ENCODE peak calls at places on chromosomes 12 and 14, in nine cellular contexts. X is Panc1, Q is SK-N-SH, I is K562, N is HL-60, A is A549, P is HCT116, B is HepG2, O is GM12878. E is an unnamed sample.

GRCh38 chr12:8887285-8887715 is 27.0 kb upstream of the PHC1 start:
- DNase-seq in I (peak), N (no peak), Q (no peak), O (no peak), X (no peak), A (no peak), B (no peak), P (no peak), E (no peak)

GRCh38 chr14:93430889-93431670 is at the start of gene UNC79:
- DNase-seq in P (no peak), N (no peak), Q (peak), B (no peak), O (no peak), A (no peak), X (no peak), I (peak), E (peak)

GRCh38 chr12:70379856-70380255 is 13.8 kb downstream of the KCNMB4 start:
- DNase-seq in B (no peak), P (no peak), I (no peak), X (no peak), Q (no peak), O (no peak), N (no peak), A (no peak), E (no peak)

GRCh38 chr14:30195946-30196345 is 268.3 kb upstream of the PRKD1 start:
- DNase-seq in O (no peak), P (no peak), N (no peak), A (no peak), Q (no peak), B (no peak), X (no peak), I (no peak), E (peak)

GRCh38 chr14:53956427-53957201 is at the start of gene BMP4:
- DNase-seq in B (peak), A (peak), X (no peak), Q (peak), P (peak), N (no peak), O (no peak), I (peak), E (peak)

GRCh38 chr12:69901141-69901900 is 76.3 kb downstream of the MYRFL start:
- DNase-seq in I (no peak), O (no peak), Q (no peak), B (no peak), P (no peak), N (no peak), A (no peak), X (no peak), E (no peak)

GRCh38 chr14:54058501-54058900 is 101.9 kb upstream of the BMP4 start:
- DNase-seq in B (no peak), A (no peak), I (no peak), O (no peak), Q (no peak), N (no peak), P (no peak), X (no peak), E (no peak)

GRCh38 chr14:52992236-52992635 is 41.4 kb upstream of the FERMT2 start:
- DNase-seq in B (no peak), O (no peak), I (no peak), Q (no peak), A (no peak), X (no peak), P (no peak), N (no peak), E (no peak)

GRCh38 chr14:34297786-34298520 is 164.1 kb downstream of the SPTSSA start:
- DNase-seq in X (no peak), B (peak), Q (no peak), O (no peak), A (peak), P (no peak), N (no peak), I (no peak), E (no peak)

GRCh38 chr12:113561381-113561780 is 89.7 kb upstream of the LHX5 start:
- DNase-seq in Q (no peak), X (no peak), A (no peak), P (no peak), O (no peak), N (no peak), B (no peak), I (no peak), E (no peak)

GRCh38 chr12:31835276-31835882 is 106.6 kb upstream of the AMN1 start:
- DNase-seq in O (no peak), X (no peak), B (peak), Q (no peak), A (peak), N (no peak), P (no peak), I (no peak), E (no peak)

GRCh38 chr12:29782821-29783772 is 645 bp downstream of the TMTC1 start:
- DNase-seq in N (no peak), B (no peak), I (no peak), O (no peak), P (no peak), Q (peak), A (no peak), X (no peak), E (peak)

GRCh38 chr14:65637780-65638179 is 225.2 kb downstream of the FUT8 start:
- DNase-seq in A (no peak), Q (no peak), I (no peak), O (peak), X (no peak), B (no peak), N (no peak), P (no peak), E (no peak)

GRCh38 chr12:43914391-43914790 is 78.5 kb downstream of the TMEM117 start:
- DNase-seq in N (no peak), P (no peak), I (no peak), O (no peak), X (no peak), A (no peak), B (no peak), Q (no peak), E (peak)

GRCh38 chr12:14941369-14941768 is 3.0 kb upstream of the ERP27 start:
- DNase-seq in X (no peak), A (no peak), O (no peak), P (no peak), B (no peak), Q (no peak), N (no peak), I (no peak), E (no peak)

GRCh38 chr12:105084251-105085250 is at the start of gene ALDH1L2:
- DNase-seq in O (no peak), A (peak), X (no peak), Q (peak), N (peak), P (peak), I (peak), B (peak), E (peak)

GRCh38 chr12:6226002-6226700 is 26.0 kb downstream of the CD9 start:
- DNase-seq in P (no peak), I (no peak), A (no peak), Q (no peak), N (peak), B (peak), O (no peak), X (no peak), E (no peak)

GRCh38 chr14:36973806-36974442 is 198.5 kb downstream of the SLC25A21 start:
- DNase-seq in X (peak), P (no peak), I (no peak), Q (no peak), N (no peak), A (peak), O (no peak), B (no peak), E (no peak)

GRCh38 chr12:46131729-46132128 is 137.1 kb downstream of the SLC38A1 start:
- DNase-seq in I (no peak), P (peak), A (peak), X (no peak), B (no peak), N (no peak), Q (no peak), O (no peak), E (peak)

GRCh38 chr12:120529641-120530314 is 820 bp upstream of the COQ5 start:
- DNase-seq in X (no peak), A (peak), P (peak), O (no peak), B (peak), Q (peak), I (no peak), N (no peak), E (peak)

GRCh38 chr12:110067531-110067930 is 19.2 kb upstream of the C12orf76 start:
- DNase-seq in X (no peak), I (peak), P (no peak), Q (no peak), B (no peak), O (no peak), N (no peak), A (peak), E (no peak)

GRCh38 chr12:104866286-104866685 is 91.8 kb downstream of the SLC41A2 start:
- DNase-seq in B (no peak), Q (no peak), X (no peak), N (no peak), I (no peak), A (no peak), P (no peak), O (no peak), E (no peak)

GRCh38 chr12:104049278-104050257 is at the start of gene GLT8D2:
- DNase-seq in N (no peak), O (no peak), I (no peak), P (no peak), A (no peak), X (no peak), Q (peak), B (no peak), E (peak)

GRCh38 chr14:104441275-104442106 is 138.1 kb upstream of the C14orf180 start:
- DNase-seq in N (no peak), I (no peak), B (no peak), Q (peak), A (no peak), O (no peak), P (no peak), X (no peak), E (no peak)

GRCh38 chr14:100778951-100779690 is 46.8 kb upstream of the MEG3 start:
- DNase-seq in X (no peak), P (no peak), B (no peak), Q (no peak), O (no peak), A (no peak), I (no peak), N (no peak), E (no peak)

GRCh38 chr14:94046696-94047250 is 20.6 kb downstream of the OTUB2 start:
- DNase-seq in O (no peak), A (no peak), X (no peak), I (no peak), P (no peak), B (no peak), Q (no peak), N (no peak), E (no peak)

GRCh38 chr12:132158677-132159554 is 14.7 kb downstream of the NOC4L start:
- DNase-seq in I (no peak), B (no peak), Q (no peak), X (no peak), N (no peak), P (no peak), A (no peak), O (no peak), E (no peak)

GRCh38 chr12:41680155-41680554 is 464.5 kb downstream of the GXYLT1 start:
- DNase-seq in I (no peak), O (no peak), B (no peak), Q (peak), A (no peak), P (no peak), X (no peak), N (no peak), E (no peak)

GRCh38 chr12:48028541-48029400 is 24.5 kb upstream of the COL2A1 start:
- DNase-seq in P (no peak), X (no peak), B (no peak), Q (no peak), N (no peak), A (no peak), I (no peak), O (no peak), E (no peak)

GRCh38 chr12:113422030-113422900 is at the start of gene SDSL:
- DNase-seq in I (peak), P (peak), X (peak), A (peak), Q (peak), B (peak), O (peak), N (peak), E (peak)

GRCh38 chr12:52580496-52580895 is 6.9 kb upstream of the KRT74 start:
- DNase-seq in I (no peak), P (no peak), B (no peak), X (no peak), N (no peak), Q (no peak), O (no peak), A (no peak), E (no peak)

GRCh38 chr12:128797119-128798118 is 26.3 kb downstream of the SLC15A4 start:
- DNase-seq in O (no peak), X (no peak), I (no peak), N (no peak), A (no peak), B (no peak), P (no peak), Q (no peak), E (no peak)

GRCh38 chr12:132544498-132544897 is 54.5 kb downstream of the FBRSL1 start:
- DNase-seq in P (no peak), Q (no peak), B (no peak), N (no peak), O (no peak), A (no peak), X (no peak), I (no peak), E (no peak)

GRCh38 chr12:100706029-100706428 is 88.5 kb upstream of the ANO4 start:
- DNase-seq in I (no peak), P (peak), Q (no peak), O (no peak), N (no peak), X (no peak), A (peak), B (no peak), E (no peak)

GRCh38 chr12:120290541-120291312 is 976 bp downstream of the RNU4-2 start:
- DNase-seq in B (peak), I (peak), P (no peak), Q (no peak), A (peak), X (peak), O (no peak), N (peak), E (peak)

GRCh38 chr12:93601591-93601990 is 29.1 kb downstream of the SOCS2 start:
- DNase-seq in O (no peak), X (no peak), A (no peak), P (no peak), B (no peak), Q (no peak), N (no peak), I (no peak), E (no peak)
- TF ChIP-seq REST in O (no peak), X (no peak), A (no peak), P (no peak), B (no peak), Q (no peak), N (no peak), I (no peak), E (no peak)

DNA sequence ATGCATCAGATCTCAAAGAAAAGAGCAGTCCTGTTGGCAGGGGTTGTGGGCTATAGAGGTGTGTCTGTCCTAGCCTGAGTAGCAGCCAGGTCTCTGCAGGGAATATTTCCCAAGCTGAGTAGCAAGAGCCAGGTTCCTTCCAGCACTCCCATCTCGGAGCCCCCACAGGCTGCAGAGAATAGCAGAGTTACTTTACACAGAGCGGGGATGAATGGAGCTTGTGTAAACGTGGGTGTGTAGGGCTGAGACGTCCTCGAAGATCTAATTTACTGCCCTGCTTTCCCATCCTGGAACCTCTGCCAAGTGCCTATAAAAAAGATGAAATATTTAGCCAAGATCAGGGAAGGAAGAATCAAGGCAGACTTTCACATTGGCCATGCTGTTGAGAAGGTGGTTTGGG is 156.6 kb downstream of the TSPAN9 start:
- DNase-seq in Q (no peak), O (no peak), A (no peak), I (no peak), B (no peak), N (no peak), X (no peak), P (no peak), E (no peak)
- TF ChIP-seq REST in Q (no peak), O (no peak), A (no peak), I (no peak), B (no peak), N (no peak), X (no peak), P (no peak), E (no peak)

GRCh38 chr14:99507860-99508640 is 26.8 kb downstream of the CCNK start:
- DNase-seq in P (no peak), O (no peak), A (no peak), B (no peak), I (no peak), Q (no peak), X (no peak), N (no peak), E (no peak)

GRCh38 chr14:99511421-99512109 is 30.4 kb downstream of the CCNK start:
- DNase-seq in Q (peak), N (no peak), A (no peak), P (no peak), X (no peak), I (no peak), O (no peak), B (no peak), E (no peak)

GRCh38 chr14:99510556-99511139 is 29.4 kb downstream of the CCNK start:
- DNase-seq in N (no peak), B (no peak), I (no peak), A (no peak), Q (peak), P (no peak), X (no peak), O (no peak), E (no peak)

GRCh38 chr14:99509871-99510555 is 28.8 kb downstream of the CCNK start:
- DNase-seq in B (no peak), O (no peak), I (no peak), A (no peak), N (no peak), P (no peak), Q (peak), X (no peak), E (no peak)

GRCh38 chr14:99508896-99509629 is 27.9 kb downstream of the CCNK start:
- DNase-seq in O (no peak), A (no peak), I (peak), N (no peak), X (no peak), P (no peak), B (no peak), Q (no peak), E (peak)
- TF ChIP-seq REST in O (no peak), A (no peak), I (no peak), N (no peak), X (no peak), P (no peak), B (no peak), Q (no peak), E (no peak)

GRCh38 chr12:12872934-12873275 is 18.5 kb upstream of the GPRC5A start:
- DNase-seq in O (no peak), Q (no peak), P (peak), A (no peak), N (no peak), B (no peak), X (no peak), I (no peak), E (no peak)

GRCh38 chr12:12872139-12872933 is 19.0 kb upstream of the GPRC5A start:
- DNase-seq in Q (no peak), A (peak), B (peak), X (no peak), O (no peak), P (peak), I (no peak), N (no peak), E (peak)

GRCh38 chr12:12871587-12872138 is 19.7 kb upstream of the GPRC5A start:
- DNase-seq in P (no peak), Q (no peak), I (no peak), B (no peak), N (no peak), A (no peak), O (no peak), X (no peak), E (no peak)

GRCh38 chr12:12868836-12869235 is 22.5 kb upstream of the GPRC5A start:
- DNase-seq in X (no peak), P (no peak), Q (no peak), B (no peak), N (no peak), A (no peak), O (no peak), I (no peak), E (no peak)

DNA sequence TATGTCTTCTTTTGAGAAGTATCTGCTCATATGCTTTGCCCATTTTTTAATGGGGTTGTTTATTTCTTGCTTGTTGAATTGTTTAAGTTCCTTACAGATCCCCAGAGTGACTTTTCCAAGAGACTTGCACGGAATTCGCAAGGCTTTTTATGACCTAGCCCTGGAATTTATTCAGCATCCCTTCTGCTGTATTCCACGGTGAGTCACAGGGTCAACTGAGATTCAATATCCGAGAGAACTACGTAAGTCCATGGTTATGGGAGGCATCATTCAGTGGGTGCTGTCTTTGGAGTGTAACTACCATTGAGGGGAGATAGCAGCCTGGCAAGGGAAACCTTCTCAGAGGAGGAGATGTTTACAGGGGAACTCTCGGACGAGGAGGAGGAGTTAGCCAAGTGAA is 20.9 kb upstream of the GPRC5A start:
- DNase-seq in X (no peak), Q (no peak), P (peak), A (peak), I (no peak), O (no peak), N (no peak), B (peak), E (no peak)
- TF ChIP-seq REST in X (no peak), Q (peak), P (no peak), A (no peak), I (no peak), O (no peak), N (no peak), B (no peak), E (no peak)

DNA sequence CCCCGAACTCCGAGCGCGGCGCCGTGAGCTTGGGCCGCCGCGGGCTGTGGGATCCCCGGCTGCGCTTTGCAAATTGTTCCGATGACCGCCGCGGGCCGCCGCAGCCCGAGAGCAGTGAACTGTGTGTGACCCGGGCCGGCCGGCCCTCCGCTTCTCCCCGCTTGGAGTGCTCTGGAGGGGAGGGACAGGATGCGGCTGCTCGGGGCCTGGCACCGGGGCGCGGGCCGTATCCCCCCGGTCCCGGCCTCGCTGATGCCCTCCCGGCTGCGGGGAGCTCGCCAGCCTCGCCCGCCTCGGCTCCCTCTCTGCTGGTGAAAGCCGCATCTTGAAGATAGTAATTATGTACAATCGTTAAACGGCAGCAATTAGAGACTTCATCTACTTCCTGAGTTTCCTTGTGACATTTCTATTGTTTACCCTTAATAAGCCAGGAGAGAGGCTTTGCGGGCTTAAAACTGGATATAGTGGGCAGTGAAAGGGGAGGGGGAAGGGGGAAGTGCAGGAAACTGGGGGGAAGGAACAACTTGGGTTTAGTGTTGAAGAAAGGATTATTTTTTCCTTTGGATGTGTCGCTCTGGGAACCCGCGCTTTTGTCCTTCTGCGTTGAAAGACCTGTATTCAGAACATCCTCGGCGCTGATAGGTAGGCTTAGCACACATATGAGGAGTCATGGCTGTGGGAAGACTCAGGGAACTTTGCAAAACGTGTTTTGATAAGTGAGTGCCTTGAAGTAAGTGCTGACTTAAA is 1.2 kb downstream of the PELI2 start:
- DNase-seq in A (peak), X (no peak), O (no peak), N (no peak), I (no peak), B (no peak), Q (peak), P (no peak), E (peak)
- TF ChIP-seq REST in A (no peak), X (no peak), O (no peak), N (no peak), I (no peak), B (no peak), Q (no peak), P (no peak), E (no peak)